ENCODE peak calls at places on chromosomes 4 and X, in five cellular contexts. E is SK-N-SH, S is A549, H is GM12878, N is K562. U is an unnamed sample.

GRCh38 chr4:171983935-171984805 is 171.0 kb downstream of the GALNTL6 start:
- DNase-seq in E (no peak), N (no peak), H (no peak), S (no peak), U (no peak)

GRCh38 chrX:48508400-48509244 is at the start of gene PORCN:
- DNase-seq in S (peak), E (peak), H (peak), N (peak), U (peak)

GRCh38 chr4:173821851-173822250 is 291.8 kb upstream of the HAND2 start:
- DNase-seq in H (no peak), N (no peak), S (no peak), E (no peak), U (no peak)

GRCh38 chr4:158170691-158171455 is 2.0 kb downstream of the GASK1B start:
- DNase-seq in H (no peak), S (no peak), N (peak), E (no peak), U (peak)

GRCh38 chrX:44947995-44948394 is 75.0 kb downstream of the KDM6A start:
- DNase-seq in E (no peak), N (no peak), H (no peak), S (no peak), U (no peak)

GRCh38 chr4:6125103-6125651 is 75.2 kb downstream of the JAKMIP1 start:
- DNase-seq in S (no peak), E (no peak), H (no peak), N (no peak), U (no peak)

GRCh38 chr4:3328814-3329663 is 36.2 kb downstream of the RGS12 start:
- DNase-seq in S (no peak), N (no peak), E (no peak), H (no peak), U (no peak)

GRCh38 chr4:2423695-2424094 is 4.9 kb downstream of the CFAP99 start:
- DNase-seq in N (no peak), E (no peak), H (no peak), S (no peak), U (no peak)

GRCh38 chr4:183758006-183758734 is 99.1 kb downstream of the TRAPPC11 start:
- DNase-seq in H (no peak), N (peak), E (no peak), S (no peak), U (no peak)

GRCh38 chrX:1322393-1322792 is 14.2 kb upstream of the IL3RA start:
- DNase-seq in S (no peak), N (no peak), E (no peak), H (no peak), U (no peak)

GRCh38 chrX:13373807-13374187 is 53.9 kb upstream of the ATXN3L start:
- DNase-seq in S (no peak), E (no peak), N (peak), H (no peak), U (peak)
- TF ChIP-seq RCOR1 in S (no peak), E (no peak), N (no peak), H (no peak), U (no peak)

GRCh38 chrX:15142084-15142715 is 127.7 kb downstream of the ASB9 start:
- DNase-seq in N (no peak), S (no peak), H (no peak), E (no peak), U (no peak)
- TF ChIP-seq RCOR1 in N (no peak), S (no peak), H (no peak), E (no peak), U (no peak)

DNA sequence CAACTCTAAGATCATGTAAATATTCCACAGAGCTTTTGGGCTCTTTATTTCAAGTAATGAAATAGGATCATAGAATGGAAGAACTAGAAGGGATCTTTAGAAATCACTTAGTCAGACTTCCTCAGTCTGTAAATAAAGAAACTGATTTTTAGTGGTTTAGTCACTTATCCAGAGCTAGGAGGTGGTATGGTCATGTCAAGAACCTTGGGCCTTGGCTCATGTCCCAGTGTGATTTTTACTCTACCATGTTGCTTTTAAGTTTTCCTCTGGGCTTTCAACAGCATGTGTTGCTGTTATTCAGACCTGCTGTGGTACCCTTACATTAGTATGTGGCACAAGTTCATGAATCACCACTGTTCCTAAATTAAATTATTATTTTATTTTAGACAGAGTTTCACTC is 184.9 kb downstream of the FRAS1 start:
- DNase-seq in H (no peak), S (no peak), N (no peak), E (no peak), U (no peak)
- TF ChIP-seq RCOR1 in H (no peak), S (no peak), N (no peak), E (no peak), U (no peak)

GRCh38 chrX:109822861-109823260 is 89.8 kb upstream of the ACSL4 start:
- DNase-seq in N (peak), S (no peak), E (no peak), H (no peak), U (no peak)

GRCh38 chrX:109818921-109819320 is 85.9 kb upstream of the ACSL4 start:
- DNase-seq in N (no peak), E (no peak), S (no peak), H (no peak), U (no peak)
- TF ChIP-seq RCOR1 in N (no peak), E (no peak), S (no peak), H (no peak), U (no peak)

GRCh38 chrX:109952050-109952449 is 50.9 kb upstream of the TMEM164 start:
- DNase-seq in E (no peak), S (no peak), H (no peak), N (no peak), U (no peak)
- TF ChIP-seq RCOR1 in E (no peak), S (no peak), H (no peak), N (no peak), U (no peak)

GRCh38 chr4:181503800-181504364 is 739.3 kb upstream of the TENM3 start:
- DNase-seq in E (peak), N (no peak), H (no peak), S (no peak), U (no peak)
- TF ChIP-seq RCOR1 in E (no peak), N (no peak), H (no peak), S (no peak), U (no peak)

DNA sequence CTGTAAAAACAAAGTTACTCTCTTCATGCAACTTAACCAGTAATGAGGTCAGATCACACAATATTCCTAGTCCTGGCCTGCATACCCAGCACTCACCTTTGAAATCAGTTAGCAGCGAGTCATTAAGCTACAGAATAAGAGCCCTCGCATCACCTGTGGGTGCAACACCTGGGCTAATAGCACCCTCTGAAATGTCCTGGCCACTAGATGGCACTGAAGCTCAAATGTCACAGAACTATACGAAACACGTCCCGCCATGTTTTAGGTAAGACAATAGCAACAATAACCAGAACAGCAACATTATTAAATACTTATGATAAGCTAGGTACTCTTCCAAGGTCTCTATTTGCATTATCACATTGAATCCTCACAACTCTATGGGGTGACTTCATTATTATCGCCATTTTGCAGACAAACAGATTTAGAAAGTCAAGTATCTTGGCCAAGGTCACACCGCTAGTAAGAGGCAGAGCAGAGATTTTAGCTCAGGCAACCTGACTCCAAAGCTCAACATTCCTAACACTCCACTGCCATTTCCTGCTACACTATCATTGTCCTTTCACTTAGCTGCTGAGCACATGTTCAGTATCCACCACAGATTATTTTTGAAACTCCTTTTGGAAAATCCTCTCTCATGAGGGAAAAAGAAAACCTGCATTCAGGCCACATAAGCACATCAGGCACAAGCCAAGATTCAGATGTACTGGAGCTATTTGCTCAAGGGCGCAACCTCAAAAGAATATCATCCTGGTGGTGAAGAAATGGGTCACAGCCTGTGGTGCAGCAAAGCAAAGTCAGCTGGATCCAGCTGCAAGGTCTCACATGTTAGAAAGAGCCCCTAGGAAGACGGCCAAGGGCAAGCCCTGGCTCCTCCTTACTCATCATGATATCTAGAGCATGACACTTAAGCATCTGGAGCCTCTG is 59.5 kb upstream of the KDR start:
- DNase-seq in E (no peak), N (peak), H (no peak), S (no peak), U (peak)
- TF ChIP-seq RCOR1 in E (no peak), N (no peak), H (no peak), S (no peak), U (no peak)

GRCh38 chr4:135197650-135198049 is 996.1 kb upstream of the PABPC4L start:
- DNase-seq in S (no peak), H (no peak), N (no peak), E (no peak), U (no peak)
- TF ChIP-seq RCOR1 in S (no peak), H (no peak), N (no peak), E (no peak), U (no peak)

DNA sequence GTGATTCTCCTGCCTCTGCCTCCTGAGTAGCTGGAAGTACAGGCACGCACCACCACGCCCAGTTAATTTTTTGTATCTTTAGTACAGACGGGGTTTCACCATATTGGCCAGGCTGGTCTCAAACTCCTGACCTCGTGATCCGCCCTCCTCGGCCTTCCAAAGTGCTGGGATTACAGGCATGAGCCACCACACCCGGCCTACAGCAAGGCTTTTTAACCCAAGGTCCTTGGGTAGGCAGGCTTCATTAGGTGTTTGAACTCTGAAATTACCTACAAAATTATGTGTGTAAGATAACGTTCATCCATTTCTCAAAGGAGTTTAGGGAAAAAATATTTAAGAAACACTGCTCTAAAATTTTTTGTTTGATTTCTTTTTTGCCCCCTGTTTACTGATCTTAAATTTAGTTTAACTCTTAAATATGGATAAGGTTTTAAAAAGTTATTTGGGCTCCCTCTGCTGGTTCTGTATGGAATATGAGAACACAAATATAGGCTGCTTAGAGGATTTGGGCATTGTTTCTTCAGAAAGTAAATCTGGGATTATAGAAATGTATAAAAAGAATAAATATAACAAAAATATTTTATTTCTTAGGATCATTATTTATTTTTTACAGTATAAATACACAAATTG is 92.8 kb downstream of the CBR4 start:
- DNase-seq in E (peak), N (peak), H (no peak), S (peak), U (peak)
- TF ChIP-seq RCOR1 in E (no peak), N (no peak), H (no peak), S (no peak), U (no peak)

GRCh38 chrX:124737771-124738170 is 391.4 kb downstream of the SH2D1A start:
- DNase-seq in H (no peak), S (no peak), N (no peak), E (no peak), U (no peak)

DNA sequence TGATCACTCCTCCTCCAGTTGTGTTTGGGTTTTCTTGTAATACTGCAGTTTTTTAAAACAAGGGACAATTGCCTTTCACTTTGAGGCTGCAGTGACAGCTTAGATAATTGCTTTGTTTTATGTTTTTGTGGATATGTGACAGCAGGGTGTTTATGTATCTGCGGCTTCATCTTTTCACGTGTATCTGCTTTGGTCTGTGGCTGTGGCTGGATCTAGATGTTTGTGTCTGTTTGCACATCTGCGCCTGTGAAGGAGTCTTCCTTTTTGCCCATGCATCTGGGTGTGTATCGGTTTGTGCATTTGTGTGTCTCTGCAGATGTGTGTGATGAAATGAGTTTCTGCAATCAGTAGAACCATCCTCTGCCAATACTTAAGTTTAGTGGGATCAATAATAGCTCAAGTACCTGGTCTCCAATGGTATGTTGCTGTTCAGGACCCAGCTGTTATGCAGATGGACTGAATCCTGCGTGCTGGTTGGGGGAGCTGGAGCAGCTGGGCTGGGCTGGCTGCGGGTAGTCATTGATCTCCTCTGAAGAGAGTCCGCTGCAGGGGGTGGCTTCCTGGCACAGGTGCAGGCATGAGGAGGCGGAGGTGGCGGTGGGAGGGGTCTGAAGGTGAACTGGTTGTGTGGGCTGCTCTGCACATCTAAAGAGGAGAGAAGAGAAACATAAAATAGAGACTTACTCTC is 390.3 kb downstream of the SH2D1A start:
- DNase-seq in H (no peak), N (peak), E (no peak), S (no peak), U (no peak)
- TF ChIP-seq RCOR1 in H (no peak), N (no peak), E (no peak), S (no peak), U (no peak)